ENCODE peak calls at places on chromosome 10, in four cellular contexts. One of them, this sample, is unnamed.

GRCh38 chr10:121624778-121625330 is 26.6 kb upstream of the FGFR2 start:
- DNase-seq in mammary epithelial cell: peak
- DNase-seq in fibroblast of lung: no peak
- DNase-seq in type B pancreatic cell: no peak
- DNase-seq in this sample: no peak

GRCh38 chr10:84811078-84811477 is 482.7 kb downstream of the CCSER2 start:
- DNase-seq in mammary epithelial cell: no peak
- DNase-seq in type B pancreatic cell: no peak
- DNase-seq in fibroblast of lung: no peak
- DNase-seq in this sample: no peak

GRCh38 chr10:50400694-50401093 is 149.4 kb upstream of the ASAH2 start:
- DNase-seq in type B pancreatic cell: no peak
- DNase-seq in fibroblast of lung: no peak
- DNase-seq in mammary epithelial cell: no peak
- DNase-seq in this sample: no peak

GRCh38 chr10:131625041-131625440 is 275.8 kb upstream of the PPP2R2D start:
- DNase-seq in fibroblast of lung: no peak
- DNase-seq in mammary epithelial cell: no peak
- DNase-seq in type B pancreatic cell: no peak
- DNase-seq in this sample: no peak

GRCh38 chr10:84214046-84214572 is 11.2 kb downstream of the LRIT2 start:
- DNase-seq in fibroblast of lung: no peak
- DNase-seq in type B pancreatic cell: no peak
- DNase-seq in mammary epithelial cell: no peak
- DNase-seq in this sample: no peak

GRCh38 chr10:6135589-6136168 is 46.8 kb downstream of the RBM17 start:
- DNase-seq in type B pancreatic cell: no peak
- DNase-seq in mammary epithelial cell: no peak
- DNase-seq in fibroblast of lung: no peak
- DNase-seq in this sample: no peak

GRCh38 chr10:21135396-21135973 is 238.4 kb upstream of the NEBL start:
- DNase-seq in fibroblast of lung: no peak
- DNase-seq in mammary epithelial cell: no peak
- DNase-seq in type B pancreatic cell: no peak
- DNase-seq in this sample: no peak

GRCh38 chr10:71623986-71624291 is 95.6 kb downstream of the C10orf105 start:
- DNase-seq in type B pancreatic cell: no peak
- DNase-seq in fibroblast of lung: no peak
- DNase-seq in mammary epithelial cell: no peak
- DNase-seq in this sample: no peak

GRCh38 chr10:24603333-24603732 is 120.4 kb downstream of the ARHGAP21 start:
- DNase-seq in mammary epithelial cell: peak
- DNase-seq in fibroblast of lung: peak
- DNase-seq in type B pancreatic cell: no peak
- DNase-seq in this sample: no peak

GRCh38 chr10:3774018-3774813 is 10.8 kb downstream of the KLF6 start:
- DNase-seq in mammary epithelial cell: peak
- DNase-seq in fibroblast of lung: peak
- DNase-seq in type B pancreatic cell: no peak
- DNase-seq in this sample: no peak

GRCh38 chr10:86087716-86088115 is 278.9 kb downstream of the GRID1 start:
- DNase-seq in mammary epithelial cell: no peak
- DNase-seq in fibroblast of lung: no peak
- DNase-seq in type B pancreatic cell: no peak
- DNase-seq in this sample: peak

GRCh38 chr10:11373626-11374310 is 237.7 kb downstream of the USP6NL start:
- DNase-seq in type B pancreatic cell: no peak
- DNase-seq in fibroblast of lung: no peak
- DNase-seq in mammary epithelial cell: no peak
- DNase-seq in this sample: no peak

GRCh38 chr10:15504101-15504840 is 133.2 kb upstream of the FAM171A1 start:
- DNase-seq in fibroblast of lung: peak
- DNase-seq in type B pancreatic cell: no peak
- DNase-seq in mammary epithelial cell: no peak
- DNase-seq in this sample: no peak

GRCh38 chr10:11881477-11882417 is 58.6 kb downstream of the PROSER2 start:
- DNase-seq in mammary epithelial cell: peak
- DNase-seq in type B pancreatic cell: no peak
- DNase-seq in fibroblast of lung: no peak
- DNase-seq in this sample: peak

GRCh38 chr10:103933557-103934121 is 15.7 kb upstream of the STN1 start:
- DNase-seq in fibroblast of lung: no peak
- DNase-seq in mammary epithelial cell: no peak
- DNase-seq in type B pancreatic cell: no peak
- DNase-seq in this sample: no peak

GRCh38 chr10:95327367-95327766 is 36.6 kb upstream of the PDLIM1 start:
- DNase-seq in mammary epithelial cell: peak
- DNase-seq in type B pancreatic cell: no peak
- DNase-seq in fibroblast of lung: peak
- DNase-seq in this sample: no peak

GRCh38 chr10:9957352-9957751 is 1060.3 kb upstream of the CELF2 start:
- DNase-seq in mammary epithelial cell: no peak
- DNase-seq in fibroblast of lung: peak
- DNase-seq in type B pancreatic cell: no peak
- DNase-seq in this sample: no peak

GRCh38 chr10:74238031-74238431 is 87.0 kb downstream of the ADK start:
- DNase-seq in fibroblast of lung: peak
- DNase-seq in mammary epithelial cell: no peak
- DNase-seq in type B pancreatic cell: no peak
- DNase-seq in this sample: no peak

GRCh38 chr10:73439605-73440298 is 6.4 kb upstream of the MSS51 start:
- DNase-seq in type B pancreatic cell: no peak
- DNase-seq in mammary epithelial cell: peak
- DNase-seq in fibroblast of lung: peak
- DNase-seq in this sample: no peak

GRCh38 chr10:6202098-6202683 is 541 bp upstream of the PFKFB3 start:
- DNase-seq in type B pancreatic cell: no peak
- DNase-seq in fibroblast of lung: no peak
- DNase-seq in mammary epithelial cell: peak
- DNase-seq in this sample: no peak

GRCh38 chr10:688621-689426 is 644 bp downstream of the DIP2C start:
- DNase-seq in fibroblast of lung: peak
- DNase-seq in mammary epithelial cell: peak
- DNase-seq in type B pancreatic cell: no peak
- DNase-seq in this sample: peak

GRCh38 chr10:75809003-75809402 is 377.6 kb downstream of the LRMDA start:
- DNase-seq in mammary epithelial cell: no peak
- DNase-seq in fibroblast of lung: no peak
- DNase-seq in type B pancreatic cell: no peak
- DNase-seq in this sample: no peak

GRCh38 chr10:71756441-71757191 is 16.7 kb downstream of the VSIR start:
- DNase-seq in mammary epithelial cell: no peak
- DNase-seq in fibroblast of lung: peak
- DNase-seq in type B pancreatic cell: no peak
- DNase-seq in this sample: no peak

GRCh38 chr10:102744374-102745051 is 765 bp downstream of the WBP1L start:
- DNase-seq in fibroblast of lung: no peak
- DNase-seq in type B pancreatic cell: no peak
- DNase-seq in mammary epithelial cell: no peak
- DNase-seq in this sample: no peak

GRCh38 chr10:34313888-34314287 is 501.2 kb downstream of the PARD3 start:
- DNase-seq in fibroblast of lung: no peak
- DNase-seq in type B pancreatic cell: no peak
- DNase-seq in mammary epithelial cell: no peak
- DNase-seq in this sample: no peak

GRCh38 chr10:29652192-29652591 is 17.4 kb upstream of the SVIL start:
- DNase-seq in mammary epithelial cell: no peak
- DNase-seq in fibroblast of lung: no peak
- DNase-seq in type B pancreatic cell: no peak
- DNase-seq in this sample: no peak

GRCh38 chr10:78535716-78536218 is 502.1 kb downstream of the RPS24 start:
- DNase-seq in fibroblast of lung: no peak
- DNase-seq in type B pancreatic cell: no peak
- DNase-seq in mammary epithelial cell: no peak
- DNase-seq in this sample: no peak

GRCh38 chr10:111705026-111705425 is 478.5 kb downstream of the GPAM start:
- DNase-seq in mammary epithelial cell: no peak
- DNase-seq in fibroblast of lung: no peak
- DNase-seq in type B pancreatic cell: no peak
- DNase-seq in this sample: no peak

GRCh38 chr10:104485632-104486031 is 132.0 kb downstream of the CFAP58 start:
- DNase-seq in fibroblast of lung: no peak
- DNase-seq in mammary epithelial cell: no peak
- DNase-seq in type B pancreatic cell: no peak
- DNase-seq in this sample: no peak

GRCh38 chr10:65571011-65571570 is 1354.7 kb upstream of the LRRTM3 start:
- DNase-seq in type B pancreatic cell: no peak
- DNase-seq in mammary epithelial cell: peak
- DNase-seq in fibroblast of lung: peak
- DNase-seq in this sample: no peak

GRCh38 chr10:121668336-121669009 is 70.2 kb upstream of the FGFR2 start:
- DNase-seq in type B pancreatic cell: no peak
- DNase-seq in fibroblast of lung: no peak
- DNase-seq in mammary epithelial cell: peak
- DNase-seq in this sample: no peak

GRCh38 chr10:10353326-10353725 is 664.3 kb upstream of the CELF2 start:
- DNase-seq in type B pancreatic cell: no peak
- DNase-seq in fibroblast of lung: no peak
- DNase-seq in mammary epithelial cell: no peak
- DNase-seq in this sample: no peak

GRCh38 chr10:30510184-30510931 is 76.4 kb downstream of the MAP3K8 start:
- DNase-seq in mammary epithelial cell: peak
- DNase-seq in type B pancreatic cell: no peak
- DNase-seq in fibroblast of lung: peak
- DNase-seq in this sample: no peak

GRCh38 chr10:58512470-58513188 is at the start of gene BICC1:
- DNase-seq in mammary epithelial cell: peak
- DNase-seq in type B pancreatic cell: peak
- DNase-seq in fibroblast of lung: peak
- DNase-seq in this sample: peak

GRCh38 chr10:2972810-2973209 is 94.5 kb upstream of the PFKP start:
- DNase-seq in type B pancreatic cell: no peak
- DNase-seq in fibroblast of lung: no peak
- DNase-seq in mammary epithelial cell: no peak
- DNase-seq in this sample: no peak

GRCh38 chr10:59677253-59677831 is 32.3 kb downstream of the SLC16A9 start:
- DNase-seq in mammary epithelial cell: no peak
- DNase-seq in fibroblast of lung: no peak
- DNase-seq in type B pancreatic cell: no peak
- DNase-seq in this sample: no peak

GRCh38 chr10:59674211-59674836 is 35.3 kb downstream of the SLC16A9 start:
- DNase-seq in mammary epithelial cell: peak
- DNase-seq in fibroblast of lung: peak
- DNase-seq in type B pancreatic cell: no peak
- DNase-seq in this sample: no peak

GRCh38 chr10:59672150-59672875 is 37.3 kb downstream of the SLC16A9 start:
- DNase-seq in type B pancreatic cell: no peak
- DNase-seq in fibroblast of lung: no peak
- DNase-seq in mammary epithelial cell: no peak
- DNase-seq in this sample: no peak

GRCh38 chr10:59678884-59679301 is 30.8 kb downstream of the SLC16A9 start:
- DNase-seq in fibroblast of lung: no peak
- DNase-seq in mammary epithelial cell: peak
- DNase-seq in type B pancreatic cell: no peak
- DNase-seq in this sample: no peak

DNA sequence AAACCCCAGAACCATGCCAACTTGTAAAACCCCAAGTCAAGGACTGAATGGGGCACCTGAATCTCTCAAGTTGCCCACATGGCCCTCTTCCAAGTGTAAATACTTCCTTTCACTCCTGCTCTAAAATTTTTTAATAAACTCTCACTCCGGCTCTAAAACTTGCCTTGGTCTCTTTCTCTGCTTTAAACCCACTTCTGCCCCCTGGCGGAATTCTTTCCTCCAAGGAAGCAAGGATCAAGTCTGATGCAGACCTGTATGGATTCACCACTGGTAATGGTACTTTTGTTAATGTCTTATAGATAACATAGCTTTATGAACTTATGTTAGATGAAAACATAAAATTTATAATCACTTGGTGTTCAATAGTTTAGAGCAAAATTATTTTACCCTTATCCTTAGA is 33.8 kb downstream of the SLC16A9 start:
- DNase-seq in mammary epithelial cell: no peak
- DNase-seq in fibroblast of lung: no peak
- DNase-seq in type B pancreatic cell: no peak
- DNase-seq in this sample: no peak
- TF ChIP-seq CTCF in mammary epithelial cell: no peak
- TF ChIP-seq CTCF in fibroblast of lung: no peak
- TF ChIP-seq CTCF in type B pancreatic cell: peak
- TF ChIP-seq CTCF in this sample: peak

GRCh38 chr10:43203491-43204393 is 63.1 kb downstream of the RASGEF1A start:
- DNase-seq in fibroblast of lung: no peak
- DNase-seq in type B pancreatic cell: peak
- DNase-seq in mammary epithelial cell: no peak
- DNase-seq in this sample: peak
- TF ChIP-seq CTCF in fibroblast of lung: no peak
- TF ChIP-seq CTCF in type B pancreatic cell: no peak
- TF ChIP-seq CTCF in mammary epithelial cell: no peak
- TF ChIP-seq CTCF in this sample: no peak

DNA sequence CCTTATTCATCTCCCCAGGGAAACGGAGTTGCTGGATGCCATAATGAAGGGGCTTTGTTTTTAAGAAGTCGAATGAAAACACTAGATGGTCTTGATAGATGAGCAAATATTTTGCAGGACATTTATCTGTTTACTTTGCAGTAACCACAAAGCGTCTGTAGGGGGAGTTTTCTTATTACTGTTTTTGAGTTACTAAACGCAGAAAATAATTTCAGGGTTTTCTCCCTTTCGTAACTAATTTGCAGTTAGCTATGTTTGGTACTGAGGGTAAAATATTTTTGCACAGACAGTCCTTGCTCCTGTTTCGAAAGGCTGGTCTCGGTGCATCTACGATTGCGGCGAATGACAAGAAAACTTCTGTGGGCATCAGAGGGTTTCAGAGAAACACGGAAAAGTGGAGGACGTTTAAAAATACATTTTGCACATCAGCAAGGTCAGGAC is 505.6 kb upstream of the MKI67 start:
- DNase-seq in fibroblast of lung: peak
- DNase-seq in type B pancreatic cell: no peak
- DNase-seq in mammary epithelial cell: peak
- DNase-seq in this sample: no peak
- TF ChIP-seq CTCF in fibroblast of lung: no peak
- TF ChIP-seq CTCF in type B pancreatic cell: peak
- TF ChIP-seq CTCF in mammary epithelial cell: peak
- TF ChIP-seq CTCF in this sample: peak

GRCh38 chr10:48251152-48251524 is 23.4 kb downstream of the FRMPD2 start:
- DNase-seq in type B pancreatic cell: no peak
- DNase-seq in mammary epithelial cell: peak
- DNase-seq in fibroblast of lung: no peak
- DNase-seq in this sample: no peak

GRCh38 chr10:48253970-48254657 is 20.4 kb downstream of the FRMPD2 start:
- DNase-seq in type B pancreatic cell: peak
- DNase-seq in fibroblast of lung: no peak
- DNase-seq in mammary epithelial cell: peak
- DNase-seq in this sample: no peak

GRCh38 chr10:48252354-48252650 is 22.2 kb downstream of the FRMPD2 start:
- DNase-seq in fibroblast of lung: no peak
- DNase-seq in type B pancreatic cell: peak
- DNase-seq in mammary epithelial cell: no peak
- DNase-seq in this sample: no peak

GRCh38 chr10:48249763-48250351 is 24.6 kb downstream of the FRMPD2 start:
- DNase-seq in fibroblast of lung: no peak
- DNase-seq in mammary epithelial cell: no peak
- DNase-seq in type B pancreatic cell: peak
- DNase-seq in this sample: no peak

GRCh38 chr10:48251525-48252353 is 22.8 kb downstream of the FRMPD2 start:
- DNase-seq in fibroblast of lung: no peak
- DNase-seq in type B pancreatic cell: peak
- DNase-seq in mammary epithelial cell: peak
- DNase-seq in this sample: no peak
- TF ChIP-seq CTCF in fibroblast of lung: no peak
- TF ChIP-seq CTCF in type B pancreatic cell: no peak
- TF ChIP-seq CTCF in mammary epithelial cell: no peak
- TF ChIP-seq CTCF in this sample: no peak

This sample was measured in chondrocyte.